ENCODE peak calls at places on chromosomes 5 and 9, in eight cellular contexts. C is CD4-positive, CD25-positive, alpha-beta regulatory T cell; V is left kidney; X is smooth muscle cell of the brain vasculature; J is MM.1S; L is activated CD4-positive, alpha-beta T cell treated with anti-CD3 and anti-CD28 coated beads, Interleukin-2, amount 50 U/mL, for 1 hour; G is cardiac muscle cell; B is progenitor cell of endocrine pancreas. S is an unnamed sample.
A peak's percentile ranks its signal among the peaks of the same experiment; 100 is the strongest.

GRCh38 chr9:113343732-113344231 is 3.7 kb upstream of the WDR31 start:
- DNase-seq in B (no peak), V (peak; percentile 67), J (peak; percentile 41), G (peak; percentile 95), L (no peak), C (no peak), X (no peak), S (peak; percentile 94)

GRCh38 chr9:20832775-20833174 is 148.7 kb downstream of the FOCAD start:
- DNase-seq in B (no peak), X (no peak), G (no peak), L (no peak), J (no peak), V (no peak), C (no peak), S (no peak)

GRCh38 chr9:80968611-80969010 is 720.7 kb downstream of the TLE1 start:
- DNase-seq in J (no peak), V (no peak), B (no peak), C (no peak), G (no peak), L (no peak), X (no peak), S (peak; percentile 48)

GRCh38 chr5:171724771-171725609 is 60.6 kb upstream of the SMIM23 start:
- DNase-seq in X (no peak), J (no peak), L (no peak), V (peak; percentile 77), C (no peak), B (no peak), G (no peak), S (no peak)

GRCh38 chr5:83595217-83595616 is 123.7 kb downstream of the VCAN start:
- DNase-seq in X (no peak), J (no peak), L (no peak), V (no peak), B (no peak), G (no peak), C (no peak), S (no peak)

GRCh38 chr5:91925249-91925648 is 542.1 kb upstream of the ARRDC3 start:
- DNase-seq in L (no peak), G (no peak), C (no peak), X (no peak), V (no peak), J (no peak), B (no peak), S (no peak)

GRCh38 chr9:136437430-136437829 is 2.2 kb downstream of the INPP5E start:
- DNase-seq in B (no peak), L (no peak), C (no peak), V (peak; percentile 3), J (no peak), X (no peak), G (no peak), S (peak; percentile 47)

GRCh38 chr5:133610489-133611356 is 1.6 kb downstream of the FSTL4 start:
- DNase-seq in B (peak; percentile 70), L (peak; percentile 22), G (peak; percentile 95), C (no peak), X (no peak), J (peak; percentile 73), V (peak; percentile 92), S (peak; percentile 9)

GRCh38 chr9:846852-847251 is 5.4 kb downstream of the DMRT1 start:
- DNase-seq in G (no peak), B (no peak), C (no peak), V (no peak), X (no peak), J (no peak), L (no peak), S (no peak)

GRCh38 chr5:77867914-77868313 is 91.8 kb upstream of the TBCA start:
- DNase-seq in B (no peak), C (no peak), L (no peak), X (no peak), V (peak; percentile 43), G (no peak), J (no peak), S (no peak)

GRCh38 chr5:43416233-43416987 is 4.2 kb upstream of the CCL28 start:
- DNase-seq in B (no peak), V (no peak), X (no peak), G (no peak), L (no peak), C (no peak), J (no peak), S (no peak)

GRCh38 chr9:95225016-95225745 is 92.3 kb downstream of the FANCC start:
- DNase-seq in J (no peak), G (no peak), B (no peak), V (peak; percentile 37), C (no peak), X (no peak), L (no peak), S (no peak)